ENCODE peak calls at places on chromosomes 16 and 17, in five cellular contexts. B, S, Y, R and M are unnamed samples. For H3K4me1, the result is how much of the 10 kb centered on the place peaks cover.

GRCh38 chr16:75648265-75649076 is 898 bp downstream of the TERF2IP start:
- DNase-seq in B (peak), S (peak), Y (peak), R (peak), M (peak)

GRCh38 chr17:6471531-6472465 is 27.5 kb downstream of the PIMREG start:
- DNase-seq in B (peak), S (no peak), Y (no peak), R (no peak), M (peak)

GRCh38 chr16:2698996-2699750 is 16.9 kb downstream of the KCTD5 start:
- DNase-seq in B (no peak), S (no peak), Y (no peak), R (no peak), M (no peak)

GRCh38 chr16:54847207-54847606 is 83.5 kb upstream of the IRX5 start:
- DNase-seq in B (no peak), S (no peak), Y (no peak), R (no peak), M (peak)

GRCh38 chr17:67824735-67825626 is at the start of gene BPTF:
- DNase-seq in B (peak), S (peak), Y (peak), R (peak), M (peak)

GRCh38 chr16:59039066-59039465 is 304.9 kb upstream of the GOT2 start:
- DNase-seq in B (no peak), S (no peak), Y (no peak), R (no peak), M (no peak)

GRCh38 chr16:69474447-69474846 is 50.0 kb downstream of the CYB5B start:
- DNase-seq in B (no peak), S (no peak), Y (no peak), R (no peak), M (no peak)

GRCh38 chr17:45902892-45903346 is 8.6 kb downstream of the MAPT start:
- DNase-seq in B (peak), S (no peak), Y (no peak), R (no peak), M (no peak)

GRCh38 chr16:48123104-48123788 is 32.5 kb downstream of the ABCC12 start:
- DNase-seq in B (peak), S (peak), Y (peak), R (no peak), M (peak)

GRCh38 chr17:38598536-38598935 is 7.2 kb downstream of the SRCIN1 start:
- DNase-seq in B (peak), S (no peak), Y (no peak), R (peak), M (peak)

GRCh38 chr17:3040882-3041281 is 22.5 kb downstream of the OR1D5 start:
- DNase-seq in B (no peak), S (no peak), Y (no peak), R (no peak), M (no peak)

GRCh38 chr17:80069886-80070177 is 31.5 kb upstream of the GAA start:
- DNase-seq in B (no peak), S (no peak), Y (no peak), R (no peak), M (no peak)

GRCh38 chr17:76281573-76282371 is 16.6 kb downstream of the UBALD2 start:
- DNase-seq in B (no peak), S (no peak), Y (no peak), R (no peak), M (no peak)

GRCh38 chr16:12455287-12455798 is 348.3 kb downstream of the CPPED1 start:
- DNase-seq in B (peak), S (peak), Y (no peak), R (peak), M (peak)

GRCh38 chr16:87338155-87338765 is 21.1 kb upstream of the C16orf95 start:
- DNase-seq in B (no peak), S (no peak), Y (no peak), R (no peak), M (peak)

GRCh38 chr17:37737971-37738370 is 6.9 kb downstream of the HNF1B start:
- DNase-seq in B (peak), S (no peak), Y (no peak), R (no peak), M (peak)

GRCh38 chr17:44321246-44322120 is 3.1 kb downstream of the SLC25A39 start:
- DNase-seq in B (no peak), S (no peak), Y (no peak), R (no peak), M (no peak)

GRCh38 chr16:66979011-66979717 is 9.2 kb upstream of the CES4A start:
- DNase-seq in B (no peak), S (peak), Y (no peak), R (no peak), M (peak)
- H3K4me1 ChIP-seq in B (under half), S (under half), Y (under half), R (under half), M (under half)

DNA sequence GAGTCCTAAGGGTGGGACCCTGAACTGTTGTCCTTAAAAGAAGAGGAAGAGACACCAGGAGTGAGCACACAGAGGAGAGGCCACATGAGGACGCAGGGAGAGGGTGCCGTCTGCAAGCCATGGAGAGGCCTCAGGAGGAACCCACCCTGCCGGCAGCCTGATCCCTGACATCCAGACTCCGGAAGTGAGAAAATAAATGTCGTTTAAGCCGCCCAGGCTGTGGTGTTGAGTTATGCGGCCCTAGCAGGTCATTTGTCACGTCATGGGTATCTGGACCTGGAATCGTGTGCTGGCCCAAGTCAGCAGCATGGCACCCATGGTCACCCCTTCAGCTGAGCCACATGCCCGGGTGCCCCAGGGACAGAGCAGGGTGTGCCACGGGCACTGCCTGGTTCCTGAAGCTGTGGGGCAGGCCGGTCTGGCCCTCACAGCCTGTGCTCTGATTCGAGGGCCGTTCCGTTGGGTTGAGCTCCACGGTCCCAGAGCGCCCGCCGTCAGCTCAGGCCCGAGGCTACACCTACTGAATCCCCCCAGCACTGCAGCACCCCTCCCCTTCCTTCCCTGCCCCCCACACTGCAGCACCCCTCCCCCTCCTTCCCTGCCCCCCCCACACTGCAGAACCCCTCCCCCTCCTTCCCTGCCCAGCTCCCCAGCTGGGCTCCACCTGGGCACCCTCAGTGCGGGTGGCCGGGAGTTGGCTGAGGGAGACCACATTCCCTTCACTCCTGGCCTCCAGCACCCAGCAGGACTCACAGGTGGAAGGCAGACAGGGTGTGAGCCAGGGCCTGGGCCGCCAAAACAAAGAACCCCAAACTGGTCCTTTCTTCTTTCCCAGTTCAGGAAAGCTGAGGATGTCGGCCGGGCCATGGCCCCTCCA is 2.7 kb upstream of the CCDC57 start:
- DNase-seq in B (no peak), S (no peak), Y (no peak), R (no peak), M (no peak)
- H3K4me1 ChIP-seq in B (under half), S (half or more), Y (under half), R (under half), M (under half)

DNA sequence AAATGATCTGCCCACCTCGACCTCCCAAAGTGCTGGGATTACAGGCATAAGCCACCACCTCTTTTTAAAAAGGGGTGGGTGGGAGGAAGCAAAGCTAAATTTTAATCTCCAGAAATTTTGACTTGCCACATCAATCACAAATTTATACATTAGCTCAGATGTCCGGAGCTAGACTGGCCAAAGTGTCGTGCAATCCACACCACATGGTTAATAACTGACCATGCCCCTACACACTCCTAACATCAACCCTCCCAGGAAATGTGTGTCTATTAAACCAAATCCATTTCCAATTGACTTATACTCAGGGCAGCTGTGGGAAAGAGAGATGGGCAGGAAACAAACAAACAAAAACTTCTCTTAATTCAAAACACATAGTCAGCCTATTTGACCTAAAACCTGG is 29.9 kb downstream of the SMURF2 start:
- DNase-seq in B (no peak), S (no peak), Y (no peak), R (no peak), M (no peak)
- H3K4me1 ChIP-seq in B (under half), S (half or more), Y (under half), R (under half), M (under half)

GRCh38 chr17:29589524-29590260 is at the start of gene GIT1:
- DNase-seq in B (peak), S (peak), Y (no peak), R (peak), M (peak)
- H3K4me1 ChIP-seq in B (under half), S (half or more), Y (under half), R (under half), M (under half)

GRCh38 chr16:78290498-78291271 is 191.2 kb downstream of the WWOX start:
- DNase-seq in B (no peak), S (no peak), Y (no peak), R (no peak), M (no peak)

GRCh38 chr16:78288915-78289314 is 189.5 kb downstream of the WWOX start:
- DNase-seq in B (no peak), S (no peak), Y (no peak), R (no peak), M (no peak)

GRCh38 chr16:78289368-78289767 is 189.9 kb downstream of the WWOX start:
- DNase-seq in B (no peak), S (no peak), Y (no peak), R (no peak), M (no peak)

GRCh38 chr16:78291642-78292041 is 192.2 kb downstream of the WWOX start:
- DNase-seq in B (no peak), S (no peak), Y (no peak), R (peak), M (no peak)

DNA sequence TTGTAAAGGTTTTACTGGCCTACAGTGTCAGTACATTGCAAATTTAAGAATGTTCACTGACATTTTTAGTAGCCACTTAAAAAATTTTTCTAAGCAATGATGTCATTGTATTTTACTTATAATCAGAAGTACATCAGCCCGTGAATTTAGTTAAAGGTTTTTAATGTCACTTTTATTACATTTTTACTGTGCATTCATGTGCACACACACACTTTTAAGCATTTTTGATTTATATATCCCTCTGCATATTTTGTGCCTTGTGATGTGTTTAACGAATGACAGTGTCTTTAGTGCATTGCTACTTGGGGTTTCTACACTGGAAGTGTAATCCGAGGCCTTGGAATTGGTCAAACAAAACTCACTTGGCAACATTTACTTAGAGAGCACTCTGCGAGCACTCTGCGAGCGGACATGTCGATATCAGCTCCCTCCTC is 190.4 kb downstream of the WWOX start:
- DNase-seq in B (no peak), S (no peak), Y (no peak), R (no peak), M (no peak)
- H3K4me1 ChIP-seq in B (under half), S (under half), Y (under half), R (under half), M (under half)

GRCh38 chr16:1530883-1531637 is 2.4 kb upstream of the TMEM204 start:
- DNase-seq in B (no peak), S (no peak), Y (no peak), R (no peak), M (no peak)

GRCh38 chr16:1528921-1529537 is 4.4 kb upstream of the TMEM204 start:
- DNase-seq in B (no peak), S (no peak), Y (no peak), R (no peak), M (no peak)

GRCh38 chr16:1531638-1531910 is 1.9 kb upstream of the TMEM204 start:
- DNase-seq in B (no peak), S (no peak), Y (no peak), R (no peak), M (no peak)

GRCh38 chr16:1532081-1532760 is 1.2 kb upstream of the TMEM204 start:
- DNase-seq in B (no peak), S (no peak), Y (no peak), R (no peak), M (peak)

DNA sequence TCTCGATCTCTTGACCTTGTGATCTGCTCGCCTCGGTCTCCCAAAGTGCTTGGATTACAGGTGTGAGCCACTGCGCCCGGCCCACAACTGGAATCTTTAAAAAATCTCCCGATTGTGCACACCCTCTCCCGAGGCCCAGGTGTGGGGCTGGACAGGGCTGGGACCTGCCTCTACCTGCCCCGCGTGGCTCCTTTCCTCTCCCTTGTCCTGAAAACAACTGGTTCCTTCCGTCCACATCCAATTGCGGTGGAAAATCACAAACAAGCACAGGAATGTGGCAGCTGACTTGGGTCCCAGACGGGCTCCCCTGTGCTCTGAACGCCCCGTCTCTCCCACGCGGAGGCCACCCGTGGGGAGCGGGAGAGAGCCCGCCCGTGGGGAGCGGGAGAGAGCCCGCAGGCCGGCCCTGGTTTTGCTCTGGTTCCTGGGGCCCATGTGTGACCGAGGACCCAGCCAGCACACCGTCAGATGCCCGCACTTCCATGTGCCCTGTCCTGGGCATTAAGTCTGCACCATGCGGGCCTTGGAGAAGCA is 3.0 kb upstream of the TMEM204 start:
- DNase-seq in B (no peak), S (no peak), Y (no peak), R (no peak), M (no peak)
- H3K4me1 ChIP-seq in B (under half), S (under half), Y (under half), R (under half), M (under half)